ENCODE peak calls at places on chromosomes 6 and 20, in six cellular contexts. One of them, this sample, is unnamed.
A peak's percentile ranks its signal among the peaks of the same experiment; 100 is the strongest.

GRCh38 chr20:1803216-1804128 is 91.7 kb upstream of the SIRPA start:
- DNase-seq in right cardiac atrium: peak; percentile 86
- DNase-seq in globus pallidus: peak; percentile 69
- DNase-seq in left ventricle myocardium superior: peak; percentile 79
- DNase-seq in HFF-Myc: no peak
- DNase-seq in GM12864: peak; percentile 51
- DNase-seq in this sample: peak; percentile 58

GRCh38 chr6:93825950-93826349 is 406.6 kb upstream of the EPHA7 start:
- DNase-seq in globus pallidus: no peak
- DNase-seq in GM12864: no peak
- DNase-seq in left ventricle myocardium superior: no peak
- DNase-seq in right cardiac atrium: no peak
- DNase-seq in HFF-Myc: no peak
- DNase-seq in this sample: no peak

GRCh38 chr6:168343239-168344167 is 23.9 kb upstream of the DACT2 start:
- DNase-seq in globus pallidus: no peak
- DNase-seq in GM12864: no peak
- DNase-seq in HFF-Myc: no peak
- DNase-seq in left ventricle myocardium superior: no peak
- DNase-seq in right cardiac atrium: no peak
- DNase-seq in this sample: no peak

GRCh38 chr6:99662616-99663015 is 56.0 kb downstream of the PRDM13 start:
- DNase-seq in HFF-Myc: no peak
- DNase-seq in left ventricle myocardium superior: no peak
- DNase-seq in globus pallidus: no peak
- DNase-seq in GM12864: no peak
- DNase-seq in right cardiac atrium: no peak
- DNase-seq in this sample: no peak

GRCh38 chr6:50381106-50381415 is 331.3 kb upstream of the DEFB112 start:
- DNase-seq in left ventricle myocardium superior: no peak
- DNase-seq in HFF-Myc: no peak
- DNase-seq in right cardiac atrium: no peak
- DNase-seq in globus pallidus: peak; percentile 1
- DNase-seq in GM12864: no peak
- DNase-seq in this sample: no peak

GRCh38 chr20:53019464-53019863 is 47.3 kb downstream of the TSHZ2 start:
- DNase-seq in right cardiac atrium: no peak
- DNase-seq in HFF-Myc: no peak
- DNase-seq in GM12864: no peak
- DNase-seq in left ventricle myocardium superior: no peak
- DNase-seq in globus pallidus: no peak
- DNase-seq in this sample: no peak

GRCh38 chr20:34639755-34640222 is 37.1 kb downstream of the PIGU start:
- DNase-seq in globus pallidus: peak; percentile 25
- DNase-seq in GM12864: no peak
- DNase-seq in left ventricle myocardium superior: no peak
- DNase-seq in right cardiac atrium: no peak
- DNase-seq in HFF-Myc: no peak
- DNase-seq in this sample: peak; percentile 10

GRCh38 chr6:5379647-5380242 is 118.4 kb downstream of the FARS2 start:
- DNase-seq in globus pallidus: no peak
- DNase-seq in HFF-Myc: peak; percentile 35
- DNase-seq in GM12864: peak; percentile 19
- DNase-seq in left ventricle myocardium superior: no peak
- DNase-seq in right cardiac atrium: no peak
- DNase-seq in this sample: no peak

GRCh38 chr6:11143394-11144371 is 32.2 kb upstream of the ERVFRD-1 start:
- DNase-seq in HFF-Myc: peak; percentile 67
- DNase-seq in right cardiac atrium: peak; percentile 85
- DNase-seq in globus pallidus: no peak
- DNase-seq in GM12864: no peak
- DNase-seq in left ventricle myocardium superior: peak; percentile 56
- DNase-seq in this sample: no peak

GRCh38 chr6:128421788-128422187 is 98.6 kb downstream of the PTPRK start:
- DNase-seq in GM12864: no peak
- DNase-seq in globus pallidus: peak; percentile 77
- DNase-seq in HFF-Myc: no peak
- DNase-seq in left ventricle myocardium superior: no peak
- DNase-seq in right cardiac atrium: no peak
- DNase-seq in this sample: peak; percentile 8

GRCh38 chr6:5302995-5303622 is 41.8 kb downstream of the FARS2 start:
- DNase-seq in globus pallidus: no peak
- DNase-seq in left ventricle myocardium superior: peak; percentile 64
- DNase-seq in GM12864: peak; percentile 70
- DNase-seq in right cardiac atrium: peak; percentile 57
- DNase-seq in HFF-Myc: no peak
- DNase-seq in this sample: peak; percentile 87

GRCh38 chr6:17527076-17527475 is 73.0 kb upstream of the FAM8A1 start:
- DNase-seq in right cardiac atrium: no peak
- DNase-seq in HFF-Myc: no peak
- DNase-seq in GM12864: no peak
- DNase-seq in left ventricle myocardium superior: no peak
- DNase-seq in globus pallidus: no peak
- DNase-seq in this sample: no peak

This sample was measured in G401.